ENCODE peak calls at places on chromosome 21, in five cellular contexts. Y, E, U, S and K are unnamed samples. For H3K4me1, the result is how much of the 10 kb centered on the place peaks cover.

GRCh38 chr21:45026066-45026745 is 48.2 kb upstream of the ADARB1 start:
- DNase-seq in Y (peak), E (no peak), U (no peak), S (no peak), K (no peak)

GRCh38 chr21:29125979-29126378 is 4.5 kb upstream of the MAP3K7CL start:
- DNase-seq in Y (no peak), E (no peak), U (no peak), S (no peak), K (no peak)

GRCh38 chr21:17793675-17794123 is 25.5 kb downstream of the C21orf91 start:
- DNase-seq in Y (no peak), E (no peak), U (peak), S (no peak), K (no peak)

GRCh38 chr21:37945036-37945435 is 28.8 kb upstream of the KCNJ6 start:
- DNase-seq in Y (no peak), E (no peak), U (no peak), S (no peak), K (no peak)

GRCh38 chr21:34801519-34802132 is 132.8 kb downstream of the CLIC6 start:
- DNase-seq in Y (no peak), E (no peak), U (no peak), S (no peak), K (no peak)

GRCh38 chr21:44603109-44603875 is 2.9 kb downstream of the KRTAP10-7 start:
- DNase-seq in Y (no peak), E (no peak), U (no peak), S (no peak), K (no peak)

GRCh38 chr21:25709684-25710265 is 24.9 kb downstream of the ATP5PF start:
- DNase-seq in Y (no peak), E (no peak), U (no peak), S (no peak), K (no peak)

GRCh38 chr21:22343303-22343702 is 1345.1 kb downstream of the NCAM2 start:
- DNase-seq in Y (no peak), E (no peak), U (no peak), S (no peak), K (no peak)

GRCh38 chr21:31753949-31754348 is 22.0 kb upstream of the SCAF4 start:
- DNase-seq in Y (no peak), E (no peak), U (no peak), S (no peak), K (no peak)

GRCh38 chr21:32966120-32966519 is 59.6 kb upstream of the OLIG2 start:
- DNase-seq in Y (no peak), E (no peak), U (no peak), S (no peak), K (no peak)
- H3K4me1 ChIP-seq in Y (under half), E (under half), U (under half), S (under half), K (under half)

GRCh38 chr21:39710866-39711265 is 34.1 kb upstream of the IGSF5 start:
- DNase-seq in Y (no peak), E (no peak), U (no peak), S (no peak), K (no peak)

GRCh38 chr21:39707316-39707715 is 37.7 kb upstream of the IGSF5 start:
- DNase-seq in Y (no peak), E (no peak), U (no peak), S (no peak), K (no peak)

GRCh38 chr21:39700318-39700717 is 44.7 kb upstream of the IGSF5 start:
- DNase-seq in Y (no peak), E (no peak), U (no peak), S (no peak), K (no peak)

GRCh38 chr21:39703578-39703977 is 41.4 kb upstream of the IGSF5 start:
- DNase-seq in Y (no peak), E (no peak), U (no peak), S (no peak), K (no peak)

GRCh38 chr21:39705849-39706248 is 39.1 kb upstream of the IGSF5 start:
- DNase-seq in Y (no peak), E (no peak), U (peak), S (no peak), K (no peak)
- TF ChIP-seq CTCF in Y (no peak), E (no peak), U (peak), S (no peak), K (no peak)

DNA sequence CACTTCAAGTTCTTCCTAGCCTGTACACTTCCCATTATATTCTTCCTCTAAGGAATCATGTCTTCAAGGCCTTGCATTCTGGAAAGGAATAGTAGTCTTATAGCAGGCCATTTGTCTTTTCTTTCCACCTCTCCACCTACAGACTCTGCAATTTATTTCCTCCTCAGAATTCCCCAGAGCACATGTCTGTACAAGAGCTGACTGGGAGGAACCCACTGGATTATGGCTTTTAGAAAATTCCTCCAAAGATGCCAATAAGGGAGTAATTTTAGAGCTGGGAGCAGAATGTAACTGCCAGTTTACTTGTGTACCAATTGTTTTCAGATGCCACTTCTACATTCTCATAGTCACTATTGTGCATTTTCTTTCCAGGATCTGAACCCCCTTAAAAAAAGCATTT is 3.4 kb upstream of the PSMG1 start:
- DNase-seq in Y (no peak), E (no peak), U (no peak), S (no peak), K (no peak)
- TF ChIP-seq POLR2A in Y (no peak), E (no peak), U (no peak), S (no peak), K (no peak)

GRCh38 chr21:39840373-39841097 is 26.7 kb upstream of the PCP4 start:
- DNase-seq in Y (no peak), E (no peak), U (no peak), S (no peak), K (no peak)
- H3K4me1 ChIP-seq in Y (under half), E (under half), U (under half), S (under half), K (under half)

GRCh38 chr21:42122398-42122797 is 51.3 kb downstream of the UMODL1 start:
- DNase-seq in Y (no peak), E (no peak), U (no peak), S (no peak), K (no peak)
- TF ChIP-seq CTCF in Y (no peak), E (no peak), U (no peak), S (no peak), K (no peak)